ENCODE peak calls at places on chromosome 1, in six cellular contexts. Q is SHP77 treated with DMSO at 0.1 percent for 48 hours; H is activated naive CD4-positive, alpha-beta T cell; K is C1 segment of cervical spinal cord; P is esophagus muscularis mucosa; R is central memory CD4-positive, alpha-beta T cell. G is an unnamed sample.

GRCh38 chr1:209850342-209850979 is 22.7 kb downstream of the UTP25 start:
- DNase-seq in K (peak; percentile 9), P (peak; percentile 68), H (no peak), R (no peak), Q (no peak), G (no peak)

GRCh38 chr1:113137563-113137962 is 64.6 kb downstream of the LRIG2 start:
- DNase-seq in P (no peak), H (no peak), K (no peak), Q (no peak), R (no peak), G (no peak)

GRCh38 chr1:30286984-30287839 is 436.2 kb downstream of the MATN1 start:
- DNase-seq in H (no peak), K (no peak), R (no peak), P (peak; percentile 81), Q (no peak), G (no peak)

GRCh38 chr1:94302497-94302896 is 65.1 kb upstream of the ARHGAP29 start:
- DNase-seq in Q (no peak), H (no peak), K (no peak), R (no peak), P (peak; percentile 75), G (no peak)

GRCh38 chr1:193265716-193266115 is 79.3 kb upstream of the B3GALT2 start:
- DNase-seq in H (no peak), Q (no peak), R (no peak), P (no peak), K (no peak), G (no peak)

GRCh38 chr1:75412616-75413015 is 198.3 kb downstream of the SLC44A5 start:
- DNase-seq in R (no peak), Q (no peak), P (no peak), H (no peak), K (no peak), G (no peak)

GRCh38 chr1:193005785-193006184 is 53.4 kb downstream of the UCHL5 start:
- DNase-seq in Q (no peak), P (no peak), H (no peak), K (no peak), R (no peak), G (no peak)

GRCh38 chr1:65963161-65963888 is 170.6 kb downstream of the PDE4B start:
- DNase-seq in K (no peak), Q (no peak), P (no peak), H (no peak), R (no peak), G (no peak)

GRCh38 chr1:30083800-30084464 is 639.5 kb downstream of the MATN1 start:
- DNase-seq in R (no peak), Q (no peak), H (no peak), K (no peak), P (no peak), G (no peak)

GRCh38 chr1:224707849-224708725 is 92.0 kb downstream of the CNIH3 start:
- DNase-seq in Q (peak; percentile 19), K (no peak), P (no peak), R (no peak), H (no peak), G (no peak)

GRCh38 chr1:24955161-24955560 is 25.1 kb upstream of the RUNX3 start:
- DNase-seq in Q (no peak), P (no peak), H (peak; percentile 48), R (peak; percentile 59), K (no peak), G (no peak)

GRCh38 chr1:108591471-108591870 is 31.6 kb downstream of the EEIG2 start:
- DNase-seq in K (no peak), Q (no peak), R (no peak), P (no peak), H (no peak), G (no peak)

GRCh38 chr1:59013276-59013927 is 229.6 kb upstream of the JUN start:
- DNase-seq in P (no peak), H (no peak), R (no peak), Q (no peak), K (no peak), G (no peak)

GRCh38 chr1:116820362-116820761 is 66.1 kb downstream of the CD2 start:
- DNase-seq in P (no peak), Q (peak; percentile 93), R (no peak), H (no peak), K (no peak), G (no peak)

GRCh38 chr1:1050577-1051052 is 23.5 kb downstream of the RNF223 start:
- DNase-seq in Q (no peak), P (no peak), R (no peak), H (no peak), K (no peak), G (no peak)

GRCh38 chr1:188489336-188490112 is 1660.8 kb downstream of the PLA2G4A start:
- DNase-seq in R (no peak), H (no peak), K (no peak), P (no peak), Q (no peak), G (no peak)

GRCh38 chr1:151825811-151826660 is 5.6 kb downstream of the RORC start:
- DNase-seq in R (peak; percentile 33), P (no peak), Q (no peak), H (no peak), K (no peak), G (no peak)

GRCh38 chr1:27360159-27361043 is 6.4 kb downstream of the MAP3K6 start:
- DNase-seq in P (no peak), Q (no peak), K (no peak), H (peak; percentile 44), R (peak; percentile 28), G (no peak)

GRCh38 chr1:16984717-16985116 is 4.3 kb upstream of the MFAP2 start:
- DNase-seq in Q (no peak), P (peak; percentile 93), H (no peak), R (no peak), K (peak; percentile 60), G (no peak)

GRCh38 chr1:210376836-210377377 is 48.2 kb downstream of the HHAT start:
- DNase-seq in P (peak; percentile 72), K (no peak), Q (no peak), H (no peak), R (no peak), G (no peak)